ENCODE peak calls at places on chromosomes 12 and 14, in nine cellular contexts. S, W, H, Z, G, X, R, U and K are unnamed samples.
A peak's percentile ranks its signal among the peaks of the same experiment; 100 is the strongest.

GRCh38 chr12:121816925-121817647 is 13.3 kb downstream of the SETD1B start:
- DNase-seq in Z (no peak), R (no peak), S (no peak), G (no peak), U (no peak), H (no peak), X (no peak), W (no peak), K (no peak)

GRCh38 chr12:54428050-54429013 is 9.3 kb upstream of the ITGA5 start:
- DNase-seq in U (no peak), H (peak; percentile 79), R (no peak), S (peak; percentile 73), Z (no peak), G (no peak), W (no peak), X (no peak), K (no peak)

GRCh38 chr14:51552275-51552674 is 99.4 kb upstream of the FRMD6 start:
- DNase-seq in H (no peak), W (peak; percentile 46), U (no peak), X (no peak), R (no peak), S (no peak), Z (no peak), G (no peak), K (no peak)

GRCh38 chr12:118145798-118146156 is 9.9 kb downstream of the PEBP1 start:
- DNase-seq in G (no peak), W (no peak), S (no peak), U (no peak), X (no peak), Z (no peak), H (no peak), R (no peak), K (no peak)

GRCh38 chr14:35331605-35332516 is 39.7 kb downstream of the PSMA6 start:
- DNase-seq in G (peak; percentile 80), S (peak; percentile 64), W (peak; percentile 22), U (peak; percentile 84), H (no peak), R (peak; percentile 29), Z (no peak), X (peak; percentile 82), K (no peak)

GRCh38 chr12:100553851-100554404 is 19.6 kb upstream of the GAS2L3 start:
- DNase-seq in G (peak; percentile 46), X (no peak), W (peak; percentile 10), U (no peak), Z (no peak), S (no peak), H (no peak), R (peak; percentile 21), K (peak; percentile 18)

GRCh38 chr12:27394676-27395075 is 51.9 kb upstream of the SMCO2 start:
- DNase-seq in W (no peak), X (no peak), H (no peak), R (no peak), S (no peak), Z (no peak), U (no peak), G (no peak), K (no peak)

GRCh38 chr12:123483602-123484273 is 25.8 kb downstream of the SNRNP35 start:
- DNase-seq in Z (no peak), W (no peak), X (no peak), R (no peak), H (no peak), S (no peak), G (no peak), U (no peak), K (no peak)

GRCh38 chr14:67650694-67651093 is 23.7 kb downstream of the VTI1B start:
- DNase-seq in G (no peak), U (no peak), H (no peak), Z (no peak), X (no peak), W (no peak), R (no peak), S (no peak), K (peak; percentile 69)

GRCh38 chr14:90583916-90584605 is 187.2 kb downstream of the CALM1 start:
- DNase-seq in R (no peak), H (no peak), Z (no peak), X (no peak), G (no peak), W (no peak), U (no peak), S (no peak), K (no peak)
- H3K27me3 ChIP-seq in R (no peaks in the 10 kb centered on the region), H (no peaks in the 10 kb centered on the region), Z (no peaks in the 10 kb centered on the region), X (no peaks in the 10 kb centered on the region), G (no peaks in the 10 kb centered on the region), W (no peaks in the 10 kb centered on the region), U (no peaks in the 10 kb centered on the region), S (no peaks in the 10 kb centered on the region), K (no peaks in the 10 kb centered on the region)

DNA sequence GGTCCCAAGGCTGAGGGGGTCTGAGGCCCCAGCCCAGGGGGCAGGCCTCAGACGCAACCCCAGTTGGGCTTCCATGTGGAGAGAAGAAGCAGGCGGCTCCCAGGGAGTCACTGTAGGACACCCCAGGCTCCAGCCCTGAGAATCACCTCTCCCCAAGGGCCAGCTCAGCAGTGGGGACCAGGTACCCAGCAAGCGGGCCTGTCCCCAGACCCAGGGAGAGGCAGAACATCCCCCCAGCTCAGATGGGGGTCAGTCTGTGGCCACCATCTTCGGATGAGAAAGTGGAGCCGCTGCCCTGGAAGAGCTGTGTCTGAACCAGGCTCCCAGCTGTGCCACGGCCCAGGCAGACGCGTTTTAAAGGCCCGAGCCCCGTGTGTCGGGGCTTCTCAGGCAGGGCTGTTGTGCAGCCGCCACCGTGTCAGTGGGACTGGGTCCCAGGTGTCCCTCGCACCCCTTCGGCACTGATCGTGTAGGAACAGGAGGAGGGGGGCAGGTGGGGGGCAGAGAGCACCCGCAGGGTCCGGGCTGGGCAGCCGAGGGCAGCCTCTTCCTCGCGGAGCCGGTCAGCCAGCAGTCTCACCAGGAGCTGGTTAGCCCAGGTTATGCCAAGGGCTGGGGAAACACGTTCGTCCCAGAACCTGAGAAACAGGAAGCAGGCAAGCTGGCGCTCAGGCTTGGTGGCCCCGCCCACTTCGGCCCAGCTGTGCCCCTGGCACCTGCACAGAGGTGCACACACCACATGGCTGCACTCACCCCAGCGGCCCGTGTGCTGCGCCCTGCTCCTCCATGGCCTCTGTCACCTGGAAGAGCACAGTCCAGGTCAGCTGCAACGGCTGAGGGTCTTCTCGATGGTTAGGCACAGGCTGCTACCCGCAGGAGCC is 16.6 kb downstream of the XRCC3 start:
- DNase-seq in S (no peak), X (peak; percentile 79), H (no peak), R (no peak), G (no peak), Z (no peak), W (no peak), U (peak; percentile 88), K (no peak)
- H3K4me1 ChIP-seq in S (no peaks in the 10 kb centered on the region), X (peaks cover 25% of the 10 kb centered on the region), H (peaks cover 35% of the 10 kb centered on the region), R (peaks cover 36% of the 10 kb centered on the region), G (peaks cover 27% of the 10 kb centered on the region), Z (no peaks in the 10 kb centered on the region), W (peaks cover 6% of the 10 kb centered on the region), U (peaks cover 21% of the 10 kb centered on the region), K (peaks cover 43% of the 10 kb centered on the region)

DNA sequence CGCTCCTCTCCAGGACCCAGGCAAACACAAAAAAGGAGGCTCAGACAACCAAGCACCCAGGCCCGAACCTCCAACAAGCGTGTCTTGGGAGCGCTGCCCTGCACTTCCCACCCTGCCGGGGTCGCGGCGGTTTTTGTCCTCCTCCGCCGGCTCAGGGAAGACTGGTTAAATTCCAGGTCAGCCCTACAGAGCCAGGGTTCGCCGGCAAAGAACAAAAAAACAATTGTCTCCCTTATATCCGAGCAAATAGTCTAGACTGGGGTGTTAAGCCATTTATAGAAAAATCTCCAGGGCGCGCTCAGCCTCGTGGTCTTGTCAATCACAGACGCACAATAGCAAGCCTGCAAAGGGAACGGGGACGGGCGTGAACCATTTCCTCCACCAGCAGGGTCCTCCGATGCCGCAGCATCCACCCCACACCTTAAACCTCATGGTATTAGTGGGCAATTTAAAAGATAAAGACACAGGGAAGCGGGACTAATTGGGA is 46.9 kb downstream of the BCAT1 start:
- DNase-seq in H (no peak), X (no peak), G (no peak), R (peak; percentile 96), S (peak; percentile 88), U (no peak), W (peak; percentile 81), Z (no peak), K (no peak)
- H3K4me3 ChIP-seq in H (peak overlapping the region; percentile 75), X (peak overlapping the region; percentile 66), G (peak overlapping the region; percentile 47), R (peak overlapping the region; percentile 61), S (peak overlapping the region; percentile 82), U (no peak overlapping the region), W (peak overlapping the region; percentile 84), Z (no peak overlapping the region), K (no peak overlapping the region)

GRCh38 chr14:85534914-85535313 is 5.0 kb downstream of the FLRT2 start:
- DNase-seq in Z (no peak), U (no peak), S (peak; percentile 46), X (no peak), G (peak; percentile 13), R (peak; percentile 21), W (no peak), H (no peak), K (peak; percentile 47)

GRCh38 chr14:85532981-85533820 is 3.3 kb downstream of the FLRT2 start:
- DNase-seq in U (peak; percentile 81), Z (no peak), W (peak; percentile 95), X (peak; percentile 66), S (peak; percentile 94), H (no peak), R (peak; percentile 85), G (peak; percentile 82), K (peak; percentile 94)

GRCh38 chr14:85535316-85535715 is 5.4 kb downstream of the FLRT2 start:
- DNase-seq in R (no peak), X (no peak), S (no peak), H (no peak), Z (no peak), U (no peak), G (no peak), W (no peak), K (peak; percentile 49)

GRCh38 chr14:85533821-85534271 is 3.9 kb downstream of the FLRT2 start:
- DNase-seq in G (peak; percentile 20), W (peak; percentile 73), S (peak; percentile 83), X (peak; percentile 61), H (no peak), U (peak; percentile 17), R (peak; percentile 64), Z (no peak), K (peak; percentile 55)

GRCh38 chr14:85534435-85534834 is 4.5 kb downstream of the FLRT2 start:
- DNase-seq in Z (no peak), G (peak; percentile 25), S (peak; percentile 62), U (no peak), X (no peak), W (peak; percentile 45), H (no peak), R (peak; percentile 41), K (peak; percentile 65)
- H3K27me3 ChIP-seq in Z (peaks cover 5% of the 10 kb centered on the region), G (peaks cover 12% of the 10 kb centered on the region), S (peaks cover 14% of the 10 kb centered on the region), U (no peaks in the 10 kb centered on the region), X (peaks cover 51% of the 10 kb centered on the region), W (peaks cover 62% of the 10 kb centered on the region), H (no peaks in the 10 kb centered on the region), R (no peaks in the 10 kb centered on the region), K (no peaks in the 10 kb centered on the region)